ENCODE peak calls at places on chromosomes 12 and 14, in four cellular contexts. T is activated naive CD4-positive, alpha-beta T cell treated with anti-CD3 and anti-CD28 coated beads for 36 hours; H is NCI-H1092; U is effector CD4-positive, alpha-beta T cell. J is an unnamed sample.

GRCh38 chr12:50220357-50221061 is 53.3 kb upstream of the CERS5 start:
- DNase-seq in U (no peak), T (peak), H (no peak), J (no peak)

GRCh38 chr14:95500772-95501401 is 15.6 kb downstream of the SYNE3 start:
- DNase-seq in U (no peak), T (no peak), H (no peak), J (no peak)

GRCh38 chr14:71554959-71555612 is 377.1 kb upstream of the RGS6 start:
- DNase-seq in U (no peak), T (peak), H (no peak), J (no peak)

GRCh38 chr14:95507701-95508103 is 8.7 kb downstream of the SYNE3 start:
- DNase-seq in T (peak), U (no peak), H (no peak), J (no peak)

GRCh38 chr12:77433799-77434198 is 368.4 kb upstream of the E2F7 start:
- DNase-seq in H (no peak), T (no peak), U (no peak), J (no peak)

GRCh38 chr14:24282736-24283135 is 11.3 kb upstream of the RABGGTA start:
- DNase-seq in H (no peak), U (no peak), T (no peak), J (no peak)

GRCh38 chr12:1318327-1319031 is 275.9 kb downstream of the FBXL14 start:
- DNase-seq in T (no peak), U (no peak), H (peak), J (peak)

GRCh38 chr14:90293766-90294471 is 37.6 kb downstream of the PSMC1 start:
- DNase-seq in T (no peak), H (no peak), U (no peak), J (no peak)

GRCh38 chr14:68199465-68200145 is 380.0 kb downstream of the RAD51B start:
- DNase-seq in T (no peak), U (no peak), H (no peak), J (no peak)